ENCODE peak calls at places on chromosomes 6 and 20, in seven cellular contexts. One of them, this sample, is unnamed.

GRCh38 chr6:122752990-122753687 is 26.4 kb upstream of the FABP7 start:
- DNase-seq in NCI-H1694 treated with DMSO at 0.1 percent for 48 hours: no peak
- DNase-seq in kidney: no peak
- DNase-seq in D341Med: no peak
- DNase-seq in ELR: no peak
- DNase-seq in DMS153: no peak
- DNase-seq in mucosa of gallbladder: no peak
- DNase-seq in this sample: no peak

GRCh38 chr6:87473419-87473903 is 687 bp downstream of the SLC35A1 start:
- DNase-seq in DMS153: no peak
- DNase-seq in D341Med: peak
- DNase-seq in ELR: peak
- DNase-seq in mucosa of gallbladder: no peak
- DNase-seq in NCI-H1694 treated with DMSO at 0.1 percent for 48 hours: no peak
- DNase-seq in kidney: no peak
- DNase-seq in this sample: no peak

GRCh38 chr20:2026514-2026913 is 32.7 kb upstream of the PDYN start:
- DNase-seq in D341Med: no peak
- DNase-seq in NCI-H1694 treated with DMSO at 0.1 percent for 48 hours: no peak
- DNase-seq in ELR: no peak
- DNase-seq in mucosa of gallbladder: no peak
- DNase-seq in kidney: no peak
- DNase-seq in DMS153: no peak
- DNase-seq in this sample: no peak

GRCh38 chr6:31042801-31043200 is 32.5 kb downstream of the MUC22 start:
- DNase-seq in NCI-H1694 treated with DMSO at 0.1 percent for 48 hours: no peak
- DNase-seq in kidney: no peak
- DNase-seq in ELR: peak
- DNase-seq in mucosa of gallbladder: peak
- DNase-seq in DMS153: no peak
- DNase-seq in D341Med: peak
- DNase-seq in this sample: peak

GRCh38 chr6:70686548-70687133 is 19.0 kb downstream of the SMAP1 start:
- DNase-seq in kidney: no peak
- DNase-seq in D341Med: no peak
- DNase-seq in ELR: peak
- DNase-seq in DMS153: peak
- DNase-seq in NCI-H1694 treated with DMSO at 0.1 percent for 48 hours: peak
- DNase-seq in mucosa of gallbladder: no peak
- DNase-seq in this sample: no peak

GRCh38 chr20:5065489-5066383 is 54.0 kb downstream of the PCNA start:
- DNase-seq in kidney: peak
- DNase-seq in D341Med: no peak
- DNase-seq in DMS153: no peak
- DNase-seq in NCI-H1694 treated with DMSO at 0.1 percent for 48 hours: no peak
- DNase-seq in ELR: peak
- DNase-seq in mucosa of gallbladder: peak
- DNase-seq in this sample: peak

GRCh38 chr6:156780117-156780641 is 3.0 kb downstream of the ARID1B start:
- DNase-seq in D341Med: peak
- DNase-seq in ELR: peak
- DNase-seq in DMS153: peak
- DNase-seq in kidney: no peak
- DNase-seq in mucosa of gallbladder: peak
- DNase-seq in NCI-H1694 treated with DMSO at 0.1 percent for 48 hours: peak
- DNase-seq in this sample: peak

GRCh38 chr6:160238786-160239751 is 19.6 kb downstream of the SLC22A2 start:
- DNase-seq in ELR: peak
- DNase-seq in D341Med: no peak
- DNase-seq in kidney: no peak
- DNase-seq in DMS153: no peak
- DNase-seq in mucosa of gallbladder: peak
- DNase-seq in NCI-H1694 treated with DMSO at 0.1 percent for 48 hours: no peak
- DNase-seq in this sample: no peak

GRCh38 chr6:17707371-17707651 is 586 bp upstream of the NUP153 start:
- DNase-seq in DMS153: no peak
- DNase-seq in mucosa of gallbladder: no peak
- DNase-seq in NCI-H1694 treated with DMSO at 0.1 percent for 48 hours: no peak
- DNase-seq in kidney: no peak
- DNase-seq in D341Med: no peak
- DNase-seq in ELR: peak
- DNase-seq in this sample: no peak

GRCh38 chr20:46060975-46061374 is 28.8 kb downstream of the NCOA5 start:
- DNase-seq in D341Med: no peak
- DNase-seq in NCI-H1694 treated with DMSO at 0.1 percent for 48 hours: no peak
- DNase-seq in ELR: no peak
- DNase-seq in DMS153: no peak
- DNase-seq in kidney: no peak
- DNase-seq in mucosa of gallbladder: no peak
- DNase-seq in this sample: peak

GRCh38 chr20:61761453-61762207 is 304.1 kb downstream of the TAF4 start:
- DNase-seq in kidney: no peak
- DNase-seq in ELR: no peak
- DNase-seq in DMS153: no peak
- DNase-seq in NCI-H1694 treated with DMSO at 0.1 percent for 48 hours: no peak
- DNase-seq in mucosa of gallbladder: no peak
- DNase-seq in D341Med: no peak
- DNase-seq in this sample: no peak

GRCh38 chr6:38161754-38162492 is 342.4 kb downstream of the ZFAND3 start:
- DNase-seq in D341Med: no peak
- DNase-seq in kidney: no peak
- DNase-seq in mucosa of gallbladder: no peak
- DNase-seq in NCI-H1694 treated with DMSO at 0.1 percent for 48 hours: no peak
- DNase-seq in DMS153: no peak
- DNase-seq in ELR: no peak
- DNase-seq in this sample: no peak

GRCh38 chr6:141290871-141291270 is 841.9 kb upstream of the GJE1 start:
- DNase-seq in NCI-H1694 treated with DMSO at 0.1 percent for 48 hours: no peak
- DNase-seq in mucosa of gallbladder: no peak
- DNase-seq in kidney: no peak
- DNase-seq in DMS153: peak
- DNase-seq in ELR: peak
- DNase-seq in D341Med: no peak
- DNase-seq in this sample: no peak

GRCh38 chr6:37917568-37917967 is 98.0 kb downstream of the ZFAND3 start:
- DNase-seq in ELR: no peak
- DNase-seq in mucosa of gallbladder: no peak
- DNase-seq in D341Med: no peak
- DNase-seq in kidney: no peak
- DNase-seq in DMS153: no peak
- DNase-seq in NCI-H1694 treated with DMSO at 0.1 percent for 48 hours: no peak
- DNase-seq in this sample: no peak

GRCh38 chr6:150685860-150686259 is 86.2 kb downstream of the PLEKHG1 start:
- DNase-seq in NCI-H1694 treated with DMSO at 0.1 percent for 48 hours: no peak
- DNase-seq in kidney: no peak
- DNase-seq in mucosa of gallbladder: no peak
- DNase-seq in DMS153: no peak
- DNase-seq in ELR: peak
- DNase-seq in D341Med: peak
- DNase-seq in this sample: no peak

GRCh38 chr6:160238234-160238633 is 20.4 kb downstream of the SLC22A2 start:
- DNase-seq in NCI-H1694 treated with DMSO at 0.1 percent for 48 hours: no peak
- DNase-seq in mucosa of gallbladder: no peak
- DNase-seq in kidney: no peak
- DNase-seq in DMS153: no peak
- DNase-seq in ELR: peak
- DNase-seq in D341Med: no peak
- DNase-seq in this sample: no peak

GRCh38 chr6:152463183-152463582 is 174.0 kb downstream of the SYNE1 start:
- DNase-seq in ELR: no peak
- DNase-seq in mucosa of gallbladder: no peak
- DNase-seq in DMS153: no peak
- DNase-seq in kidney: no peak
- DNase-seq in NCI-H1694 treated with DMSO at 0.1 percent for 48 hours: no peak
- DNase-seq in D341Med: peak
- DNase-seq in this sample: no peak

GRCh38 chr20:49028684-49029083 is 17.4 kb upstream of the CSE1L start:
- DNase-seq in kidney: no peak
- DNase-seq in DMS153: no peak
- DNase-seq in NCI-H1694 treated with DMSO at 0.1 percent for 48 hours: no peak
- DNase-seq in mucosa of gallbladder: no peak
- DNase-seq in ELR: peak
- DNase-seq in D341Med: peak
- DNase-seq in this sample: no peak

GRCh38 chr6:28167926-28168325 is 26.2 kb downstream of the ZKSCAN8 start:
- DNase-seq in DMS153: no peak
- DNase-seq in D341Med: no peak
- DNase-seq in mucosa of gallbladder: no peak
- DNase-seq in kidney: no peak
- DNase-seq in ELR: no peak
- DNase-seq in NCI-H1694 treated with DMSO at 0.1 percent for 48 hours: no peak
- DNase-seq in this sample: no peak

GRCh38 chr20:37319120-37319717 is 26.7 kb upstream of the SRC start:
- DNase-seq in ELR: no peak
- DNase-seq in D341Med: no peak
- DNase-seq in mucosa of gallbladder: no peak
- DNase-seq in kidney: no peak
- DNase-seq in DMS153: no peak
- DNase-seq in NCI-H1694 treated with DMSO at 0.1 percent for 48 hours: no peak
- DNase-seq in this sample: no peak

GRCh38 chr6:40727272-40727671 is 140.1 kb upstream of the LRFN2 start:
- DNase-seq in NCI-H1694 treated with DMSO at 0.1 percent for 48 hours: no peak
- DNase-seq in DMS153: peak
- DNase-seq in ELR: no peak
- DNase-seq in D341Med: no peak
- DNase-seq in mucosa of gallbladder: no peak
- DNase-seq in kidney: no peak
- DNase-seq in this sample: no peak

GRCh38 chr6:35727206-35727934 is 9.5 kb upstream of the ARMC12 start:
- DNase-seq in D341Med: peak
- DNase-seq in kidney: peak
- DNase-seq in mucosa of gallbladder: peak
- DNase-seq in ELR: peak
- DNase-seq in DMS153: no peak
- DNase-seq in NCI-H1694 treated with DMSO at 0.1 percent for 48 hours: peak
- DNase-seq in this sample: peak

GRCh38 chr20:53652090-53652858 is 58.6 kb upstream of the ZNF217 start:
- DNase-seq in kidney: no peak
- DNase-seq in DMS153: no peak
- DNase-seq in NCI-H1694 treated with DMSO at 0.1 percent for 48 hours: no peak
- DNase-seq in mucosa of gallbladder: peak
- DNase-seq in ELR: no peak
- DNase-seq in D341Med: no peak
- DNase-seq in this sample: no peak

GRCh38 chr6:3898270-3898994 is 49.3 kb downstream of the FAM50B start:
- DNase-seq in kidney: no peak
- DNase-seq in NCI-H1694 treated with DMSO at 0.1 percent for 48 hours: no peak
- DNase-seq in D341Med: no peak
- DNase-seq in DMS153: no peak
- DNase-seq in ELR: no peak
- DNase-seq in mucosa of gallbladder: no peak
- DNase-seq in this sample: no peak

GRCh38 chr20:41003143-41003932 is 25.3 kb upstream of the TOP1 start:
- DNase-seq in NCI-H1694 treated with DMSO at 0.1 percent for 48 hours: no peak
- DNase-seq in ELR: peak
- DNase-seq in D341Med: no peak
- DNase-seq in kidney: peak
- DNase-seq in mucosa of gallbladder: peak
- DNase-seq in DMS153: peak
- DNase-seq in this sample: peak

GRCh38 chr6:129500958-129501381 is 209.0 kb downstream of the ARHGAP18 start:
- DNase-seq in NCI-H1694 treated with DMSO at 0.1 percent for 48 hours: no peak
- DNase-seq in mucosa of gallbladder: no peak
- DNase-seq in DMS153: no peak
- DNase-seq in ELR: peak
- DNase-seq in kidney: no peak
- DNase-seq in D341Med: peak
- DNase-seq in this sample: no peak

GRCh38 chr20:38043512-38044300 is 10.2 kb downstream of the RPRD1B start:
- DNase-seq in ELR: peak
- DNase-seq in NCI-H1694 treated with DMSO at 0.1 percent for 48 hours: no peak
- DNase-seq in mucosa of gallbladder: no peak
- DNase-seq in kidney: no peak
- DNase-seq in D341Med: no peak
- DNase-seq in DMS153: no peak
- DNase-seq in this sample: no peak

This sample was measured in ureter.